ENCODE peak calls at places on chromosomes 12 and 14, in ten cellular contexts. O is WERI-Rb-1, T is type B pancreatic cell, Z is fibroblast of the aortic adventitia, U is uterus, L is CD14-positive monocyte, N is AG04450, B is GM13976, J is right lobe of liver, Q is stomach. A is an unnamed sample.
A peak's percentile ranks its signal among the peaks of the same experiment; 100 is the strongest.

GRCh38 chr14:68655021-68655811 is 137.7 kb downstream of the ZFP36L1 start:
- DNase-seq in O (no peak), T (no peak), Z (no peak), U (peak; percentile 75), L (no peak), N (no peak), B (no peak), J (no peak), Q (no peak), A (peak; percentile 72)

GRCh38 chr12:7431993-7432685 is 11.8 kb downstream of the CD163L1 start:
- DNase-seq in O (no peak), T (no peak), Z (no peak), U (no peak), L (no peak), N (no peak), B (no peak), J (no peak), Q (no peak), A (no peak)

GRCh38 chr14:51581017-51581881 is 70.5 kb upstream of the FRMD6 start:
- DNase-seq in O (no peak), T (no peak), Z (peak; percentile 93), U (no peak), L (no peak), N (peak; percentile 57), B (no peak), J (no peak), Q (no peak), A (no peak)

GRCh38 chr12:129371268-129371667 is 518.0 kb downstream of the GLT1D1 start:
- DNase-seq in O (no peak), T (no peak), Z (no peak), U (no peak), L (no peak), N (no peak), B (no peak), J (no peak), Q (no peak), A (no peak)

GRCh38 chr14:32397871-32398640 is 69.0 kb downstream of the AKAP6 start:
- DNase-seq in O (no peak), T (no peak), Z (peak; percentile 75), U (peak; percentile 17), L (no peak), N (no peak), B (no peak), J (no peak), Q (no peak), A (no peak)

GRCh38 chr12:22121224-22121623 is 75.2 kb downstream of the CMAS start:
- DNase-seq in O (peak; percentile 27), T (no peak), Z (no peak), U (no peak), L (no peak), N (no peak), B (peak; percentile 35), J (peak; percentile 34), Q (no peak), A (no peak)

GRCh38 chr12:124405151-124405550 is 110.3 kb downstream of the RFLNA start:
- DNase-seq in O (no peak), T (no peak), Z (no peak), U (no peak), L (no peak), N (no peak), B (no peak), J (no peak), Q (no peak), A (no peak)

GRCh38 chr12:4273651-4274395 is at the start of gene CCND2:
- DNase-seq in O (peak; percentile 57), T (peak; percentile 88), Z (peak; percentile 57), U (peak; percentile 94), L (peak; percentile 73), N (no peak), B (peak; percentile 90), J (peak; percentile 80), Q (peak; percentile 67), A (peak; percentile 82)

GRCh38 chr14:32679927-32680612 is 258.6 kb upstream of the NPAS3 start:
- DNase-seq in O (no peak), T (no peak), Z (no peak), U (no peak), L (no peak), N (no peak), B (no peak), J (no peak), Q (no peak), A (no peak)

DNA sequence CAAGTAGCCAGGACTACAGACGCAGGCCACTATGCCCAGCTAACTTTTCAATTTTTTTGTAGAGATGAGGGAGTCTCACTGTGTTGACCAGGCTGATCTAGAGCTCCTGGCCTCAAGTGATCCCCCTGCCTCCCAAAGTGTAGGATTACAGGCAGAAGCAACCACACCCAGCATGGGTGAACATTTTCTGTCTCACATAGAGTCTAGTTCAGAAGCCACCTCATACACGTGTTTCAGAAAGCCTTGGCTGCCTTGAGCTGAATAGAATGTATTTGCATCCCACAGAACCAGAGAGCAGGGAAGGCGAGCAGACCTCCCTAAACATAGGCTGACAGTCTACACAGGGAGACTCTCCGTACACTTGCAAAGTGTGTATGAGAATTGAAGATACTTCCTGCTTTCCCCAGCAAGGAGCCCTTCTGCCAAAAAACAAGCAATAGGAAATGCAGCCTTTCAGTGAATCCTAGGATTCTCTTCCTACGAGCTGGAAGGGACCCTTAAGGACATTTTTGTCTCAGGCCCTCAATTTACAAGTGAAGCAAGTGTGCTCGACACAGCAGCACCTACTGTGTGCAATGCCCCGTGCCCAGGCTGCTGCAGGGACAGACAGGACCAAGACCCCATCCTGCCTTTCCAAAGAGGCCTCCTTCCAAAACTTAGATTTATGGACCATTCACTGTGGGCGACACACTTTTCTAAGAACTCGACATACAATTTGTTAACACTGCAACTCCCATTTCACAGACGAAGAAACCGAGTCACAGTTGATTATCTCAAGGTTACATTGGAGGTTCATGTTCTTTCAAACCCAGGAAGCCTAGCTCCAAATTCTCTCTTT is 11.2 kb downstream of the NUAK1 start:
- DNase-seq in O (no peak), T (no peak), Z (peak; percentile 28), U (no peak), L (no peak), N (no peak), B (no peak), J (no peak), Q (no peak), A (no peak)
- TF ChIP-seq CTCF in O (no peak), T (peak; percentile 17), Z (peak; percentile 24), U (no peak), L (no peak), N (peak; percentile 12), B (no peak), J (no peak), Q (no peak), A (peak; percentile 31)

DNA sequence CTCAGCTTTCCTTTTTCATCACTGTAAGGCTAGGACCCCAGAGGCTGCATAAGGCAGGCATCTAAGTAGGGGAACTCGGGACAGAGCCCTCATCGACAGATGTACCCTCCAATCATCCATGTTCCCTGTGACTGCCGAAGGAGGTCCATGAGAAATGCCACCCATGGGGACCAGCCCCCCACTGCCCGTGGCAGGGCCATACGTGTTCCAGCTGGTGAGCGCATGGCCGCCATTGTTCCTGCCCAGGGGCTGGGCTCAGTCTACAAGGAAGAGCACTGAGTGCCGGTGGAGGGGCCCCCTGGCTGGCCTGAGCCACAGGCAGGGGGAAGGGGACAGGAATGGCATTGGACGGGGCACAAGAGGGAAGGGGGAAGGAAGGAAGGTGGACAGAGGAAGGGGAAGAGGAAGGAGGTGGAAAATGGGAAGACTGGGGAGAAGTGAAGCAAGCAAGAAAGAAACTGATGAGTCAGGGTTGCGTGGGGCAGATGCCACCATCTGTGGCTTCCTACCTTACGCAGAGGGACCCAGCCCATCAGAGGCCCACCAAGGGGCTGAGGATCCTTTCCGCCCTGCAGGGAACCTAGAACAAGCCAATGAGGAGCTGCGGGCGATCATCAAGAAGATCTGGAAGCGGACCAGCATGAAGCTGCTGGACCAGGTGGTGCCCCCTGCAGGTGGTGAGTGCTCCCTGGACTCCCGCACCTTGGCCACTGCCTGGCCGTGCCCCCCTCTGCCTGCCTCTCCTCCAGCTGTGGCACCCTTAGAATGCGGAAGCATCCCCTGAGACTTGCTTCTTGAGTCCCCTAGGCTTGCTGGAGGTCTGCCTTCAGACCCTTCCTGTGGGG is 120.6 kb upstream of the FKBP4 start:
- DNase-seq in O (no peak), T (peak; percentile 60), Z (no peak), U (peak; percentile 8), L (no peak), N (no peak), B (no peak), J (no peak), Q (peak; percentile 10), A (peak; percentile 83)
- TF ChIP-seq CTCF in O (peak; percentile 65), T (no peak), Z (peak; percentile 15), U (no peak), L (no peak), N (no peak), B (no peak), J (no peak), Q (no peak), A (peak; percentile 29)

GRCh38 chr12:122138181-122138580 is 35.8 kb downstream of the IL31 start:
- DNase-seq in O (no peak), T (no peak), Z (no peak), U (no peak), L (no peak), N (no peak), B (no peak), J (no peak), Q (no peak), A (no peak)

GRCh38 chr12:122135437-122136031 is 38.5 kb downstream of the IL31 start:
- DNase-seq in O (no peak), T (no peak), Z (no peak), U (no peak), L (no peak), N (no peak), B (no peak), J (no peak), Q (no peak), A (no peak)

GRCh38 chr12:122137681-122138080 is 36.3 kb downstream of the IL31 start:
- DNase-seq in O (peak; percentile 55), T (no peak), Z (no peak), U (no peak), L (no peak), N (no peak), B (no peak), J (no peak), Q (no peak), A (no peak)

GRCh38 chr12:122138616-122139015 is 35.4 kb downstream of the IL31 start:
- DNase-seq in O (no peak), T (no peak), Z (no peak), U (no peak), L (no peak), N (no peak), B (no peak), J (no peak), Q (no peak), A (no peak)

DNA sequence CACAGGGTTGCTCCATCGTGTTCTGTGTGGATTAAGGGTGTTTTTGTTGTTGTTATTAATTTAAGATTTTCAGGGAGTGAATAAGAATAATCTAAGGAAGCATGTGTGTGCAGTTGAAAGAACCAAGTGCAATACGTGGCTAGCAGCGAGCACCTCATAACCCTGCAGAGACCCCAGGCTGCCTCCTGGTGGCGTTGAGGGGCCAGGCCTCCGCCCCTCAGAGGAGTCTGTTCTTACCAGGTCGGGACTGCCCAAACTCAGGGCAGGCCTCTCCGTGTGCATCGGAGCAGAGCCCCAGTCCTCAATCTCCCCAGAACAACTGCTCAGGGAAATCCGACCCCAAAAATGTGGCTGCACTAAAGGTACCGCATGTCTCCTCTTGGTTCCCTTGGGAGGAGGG is 36.8 kb downstream of the IL31 start:
- DNase-seq in O (peak; percentile 51), T (no peak), Z (no peak), U (no peak), L (no peak), N (no peak), B (no peak), J (no peak), Q (no peak), A (no peak)
- TF ChIP-seq CTCF in O (peak; percentile 73), T (peak; percentile 58), Z (peak; percentile 19), U (no peak), L (no peak), N (peak; percentile 27), B (no peak), J (no peak), Q (no peak), A (peak; percentile 18)

GRCh38 chr12:31702047-31702446 is 26.8 kb downstream of the AMN1 start:
- DNase-seq in O (peak; percentile 65), T (no peak), Z (peak; percentile 53), U (no peak), L (no peak), N (no peak), B (no peak), J (no peak), Q (no peak), A (no peak)
- TF ChIP-seq CTCF in O (peak; percentile 72), T (no peak), Z (peak; percentile 25), U (no peak), L (no peak), N (peak; percentile 16), B (no peak), J (peak; percentile 24), Q (no peak), A (peak; percentile 9)